ENCODE peak calls at places on chromosomes 5 and 9, in six cellular contexts. F is GM06990, T is AG04449, L is lower lobe of right lung, P is A549, K is mammary epithelial cell. W is an unnamed sample.

GRCh38 chr9:97849980-97850379 is 3.0 kb upstream of the FOXE1 start:
- DNase-seq in P (no peak), K (no peak), T (no peak), L (no peak), F (no peak), W (no peak)

GRCh38 chr5:19577882-19578281 is 410.1 kb downstream of the CDH18 start:
- DNase-seq in P (no peak), K (no peak), L (no peak), F (no peak), T (no peak), W (no peak)

GRCh38 chr5:68746220-68747076 is 347.4 kb upstream of the SLC30A5 start:
- DNase-seq in T (no peak), F (no peak), K (no peak), P (no peak), L (no peak), W (no peak)

GRCh38 chr9:113632776-113633590 is 169.5 kb downstream of the RGS3 start:
- DNase-seq in L (no peak), F (no peak), T (no peak), P (no peak), K (no peak), W (no peak)

GRCh38 chr5:54673523-54674225 is 156.1 kb downstream of the SNX18 start:
- DNase-seq in P (no peak), F (peak; percentile 8), K (no peak), L (peak; percentile 84), T (no peak), W (peak; percentile 54)

GRCh38 chr9:124262596-124263045 is 4.9 kb downstream of the NEK6 start:
- DNase-seq in K (no peak), T (no peak), F (no peak), L (no peak), P (no peak), W (no peak)

GRCh38 chr5:17087035-17087434 is 130.4 kb upstream of the BASP1 start:
- DNase-seq in L (no peak), P (no peak), T (no peak), F (no peak), K (no peak), W (no peak)

GRCh38 chr9:33881635-33882034 is 64.7 kb downstream of the UBE2R2 start:
- DNase-seq in T (no peak), P (no peak), F (no peak), K (peak; percentile 51), L (no peak), W (no peak)

GRCh38 chr5:110343616-110344015 is 382.9 kb downstream of the TMEM232 start:
- DNase-seq in F (no peak), K (no peak), T (no peak), P (no peak), L (no peak), W (no peak)

GRCh38 chr5:148532962-148533670 is 121.2 kb downstream of the HTR4 start:
- DNase-seq in F (no peak), T (no peak), P (no peak), K (no peak), L (no peak), W (no peak)

GRCh38 chr5:113264061-113264460 is 170.7 kb downstream of the TSSK1B start:
- DNase-seq in L (no peak), F (no peak), P (no peak), T (no peak), K (no peak), W (no peak)

GRCh38 chr5:103217101-103217500 is 41.5 kb upstream of the MACIR start:
- DNase-seq in P (no peak), L (no peak), T (no peak), K (no peak), F (no peak), W (no peak)

GRCh38 chr5:81044868-81045267 is 84.7 kb downstream of the RASGRF2 start:
- DNase-seq in K (no peak), P (no peak), T (no peak), F (no peak), L (no peak), W (no peak)

GRCh38 chr5:149423287-149424268 is 44.5 kb upstream of the IL17B start:
- DNase-seq in F (no peak), T (no peak), P (no peak), K (no peak), L (no peak), W (no peak)

GRCh38 chr5:6522337-6522736 is 73.7 kb downstream of the UBE2QL1 start:
- DNase-seq in K (no peak), T (no peak), L (no peak), P (no peak), F (no peak), W (no peak)

GRCh38 chr9:95575796-95576195 is 59.0 kb upstream of the PTCH1 start:
- DNase-seq in F (no peak), K (no peak), T (no peak), P (no peak), L (no peak), W (no peak)

GRCh38 chr9:21677387-21677786 is 125.0 kb upstream of the MTAP start:
- DNase-seq in L (no peak), P (no peak), T (no peak), K (no peak), F (no peak), W (no peak)

GRCh38 chr5:53321721-53322120 is 158.7 kb upstream of the FST start:
- DNase-seq in L (no peak), F (no peak), P (no peak), T (no peak), K (no peak), W (no peak)

GRCh38 chr5:53322257-53322656 is 158.2 kb upstream of the FST start:
- DNase-seq in P (no peak), L (no peak), T (peak; percentile 44), F (no peak), K (peak; percentile 77), W (no peak)

GRCh38 chr5:53323511-53323910 is 156.9 kb upstream of the FST start:
- DNase-seq in P (no peak), T (no peak), K (peak; percentile 99), F (no peak), L (no peak), W (no peak)

GRCh38 chr5:53326420-53327153 is 153.8 kb upstream of the FST start:
- DNase-seq in T (no peak), P (no peak), K (no peak), F (no peak), L (no peak), W (no peak)

DNA sequence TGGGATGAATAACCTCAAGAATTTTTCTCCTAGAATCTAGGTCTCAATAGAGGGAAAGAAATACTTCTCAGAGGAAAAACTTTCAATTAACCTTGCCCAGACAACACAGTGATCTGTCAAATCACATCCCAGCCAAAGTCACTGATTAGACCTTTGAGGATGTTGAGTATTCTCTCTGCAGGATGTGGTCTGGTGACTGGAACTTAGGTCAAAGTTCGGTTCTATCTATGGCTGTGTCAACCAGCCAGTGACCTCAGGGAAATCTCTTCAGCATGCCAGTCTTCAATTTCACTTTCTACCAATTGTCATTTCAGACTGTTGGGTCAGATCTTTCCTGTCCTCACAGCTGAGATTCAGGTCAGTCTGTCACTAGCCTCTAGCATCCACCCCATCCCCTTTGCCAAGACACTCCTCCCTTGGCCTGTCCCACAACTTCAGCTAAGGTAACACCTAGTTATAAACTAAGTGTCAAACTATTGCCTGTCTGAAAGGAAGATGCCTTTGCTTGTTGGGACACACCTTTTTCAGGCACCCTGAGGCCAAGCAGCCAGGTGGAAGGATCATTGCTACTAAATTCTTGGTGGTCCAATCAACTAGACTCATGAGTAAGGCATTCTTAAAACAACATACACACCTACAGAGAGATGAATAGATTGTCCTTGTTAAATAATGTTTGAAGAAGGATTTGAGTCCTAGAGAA is 156.3 kb upstream of the FST start:
- DNase-seq in F (no peak), L (no peak), K (peak; percentile 99), P (no peak), T (no peak), W (no peak)
- TF ChIP-seq CTCF in F (no peak), L (no peak), K (no peak), P (no peak), T (no peak), W (no peak)

GRCh38 chr5:137791387-137791786 is 37.2 kb upstream of the HNRNPA0 start:
- DNase-seq in T (no peak), L (no peak), F (no peak), K (peak; percentile 28), P (no peak), W (no peak)

GRCh38 chr5:137796279-137796678 is 42.1 kb upstream of the HNRNPA0 start:
- DNase-seq in L (no peak), F (no peak), K (no peak), P (no peak), T (no peak), W (no peak)

GRCh38 chr5:137794863-137795262 is 40.7 kb upstream of the HNRNPA0 start:
- DNase-seq in T (no peak), F (no peak), K (no peak), L (no peak), P (no peak), W (no peak)

GRCh38 chr5:137791803-137792202 is 37.6 kb upstream of the HNRNPA0 start:
- DNase-seq in K (no peak), L (no peak), F (no peak), P (no peak), T (no peak), W (no peak)

GRCh38 chr5:137792291-137792690 is 38.1 kb upstream of the HNRNPA0 start:
- DNase-seq in P (no peak), L (no peak), T (no peak), K (no peak), F (no peak), W (no peak)
- TF ChIP-seq CTCF in P (no peak), L (no peak), T (no peak), K (no peak), F (no peak), W (no peak)

DNA sequence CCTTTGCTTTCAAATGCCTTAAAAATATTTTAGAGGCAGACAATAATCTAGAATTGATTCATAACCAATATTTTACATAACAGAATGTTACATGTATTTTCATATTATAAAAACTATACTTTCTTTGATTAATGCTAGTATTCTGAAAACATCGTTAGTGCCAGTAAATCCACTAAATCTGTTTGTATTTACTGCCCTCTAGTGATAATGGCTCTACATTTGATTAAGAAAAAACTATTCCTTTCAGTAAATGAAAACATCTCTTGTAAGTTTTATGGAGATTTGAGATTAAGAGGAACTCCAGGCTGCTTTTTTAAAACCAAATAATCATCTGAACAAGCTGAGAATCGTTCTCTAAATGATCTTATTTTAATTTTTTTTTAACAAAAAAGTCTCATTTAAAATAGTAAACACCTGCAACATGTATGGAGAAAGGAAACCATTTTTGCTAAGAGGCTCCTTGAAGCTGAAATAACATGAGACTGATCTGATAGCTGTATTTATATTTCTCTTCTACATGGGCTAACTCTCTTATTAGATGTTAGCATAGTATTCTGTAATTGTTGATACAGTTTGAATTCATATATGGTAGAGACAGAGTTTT is 424.7 kb downstream of the RAB3C start:
- DNase-seq in T (no peak), F (no peak), P (no peak), K (no peak), L (no peak), W (no peak)
- TF ChIP-seq CTCF in T (no peak), F (peak; percentile 19), P (peak; percentile 49), K (peak; percentile 40), L (peak; percentile 42), W (peak; percentile 38)

GRCh38 chr5:127375124-127375523 is 84.5 kb downstream of the MEGF10 start:
- DNase-seq in L (no peak), K (no peak), F (no peak), P (no peak), T (no peak), W (no peak)

GRCh38 chr5:127369772-127370171 is 79.2 kb downstream of the MEGF10 start:
- DNase-seq in L (no peak), F (no peak), K (no peak), P (no peak), T (no peak), W (no peak)

GRCh38 chr5:127367912-127368468 is 77.4 kb downstream of the MEGF10 start:
- DNase-seq in K (peak; percentile 25), F (no peak), T (no peak), L (no peak), P (no peak), W (no peak)

GRCh38 chr5:127373858-127374491 is 83.4 kb downstream of the MEGF10 start:
- DNase-seq in P (no peak), T (no peak), K (no peak), F (no peak), L (no peak), W (no peak)
- TF ChIP-seq CTCF in P (peak; percentile 16), T (no peak), K (peak; percentile 19), F (peak; percentile 36), L (no peak), W (no peak)